ENCODE peak calls at places on chromosomes 11 and 22, in nine cellular contexts. O is AG04450, B is GM13976, G is right lobe of liver, S is fibroblast of the aortic adventitia, Y is astrocyte of the spinal cord, V is left lung, C is IMR-90, P is heart right ventricle. M is an unnamed sample.

GRCh38 chr22:46078241-46079092 is 71.9 kb upstream of the PPARA start:
- DNase-seq in O (no peak), V (peak), G (peak), P (peak), C (no peak), Y (no peak), B (no peak), S (peak), M (no peak)

GRCh38 chr22:33923660-33924246 is 3.5 kb upstream of the LARGE1 start:
- DNase-seq in O (peak), B (peak), Y (peak), C (peak), P (peak), G (peak), S (peak), V (peak), M (no peak)

GRCh38 chr11:59875856-59876519 is 2.6 kb upstream of the OOSP3 start:
- DNase-seq in S (no peak), P (no peak), C (no peak), Y (no peak), V (no peak), G (no peak), B (no peak), O (no peak), M (no peak)

GRCh38 chr11:66081505-66081904 is 11.4 kb downstream of the PACS1 start:
- DNase-seq in G (peak), P (peak), S (no peak), C (no peak), Y (no peak), B (peak), O (no peak), V (peak), M (peak)

GRCh38 chr11:95005642-95006041 is 19.4 kb upstream of the KDM4E start:
- DNase-seq in P (no peak), S (no peak), B (no peak), C (no peak), Y (no peak), O (no peak), G (no peak), V (no peak), M (no peak)

GRCh38 chr11:93225642-93226041 is 27.9 kb upstream of the SLC36A4 start:
- DNase-seq in G (no peak), V (no peak), O (no peak), C (peak), S (peak), B (peak), Y (peak), P (no peak), M (no peak)

GRCh38 chr22:42844756-42845155 is 12.3 kb downstream of the ARFGAP3 start:
- DNase-seq in O (no peak), V (no peak), C (peak), B (no peak), S (peak), Y (no peak), G (no peak), P (no peak), M (no peak)

GRCh38 chr11:66136752-66137123 is 66.7 kb downstream of the PACS1 start:
- DNase-seq in C (peak), Y (peak), S (peak), B (no peak), G (no peak), V (no peak), P (no peak), O (no peak), M (no peak)

GRCh38 chr11:100151944-100152343 is 535.1 kb upstream of the ARHGAP42 start:
- DNase-seq in S (no peak), P (no peak), Y (peak), B (no peak), O (no peak), V (no peak), C (no peak), G (no peak), M (no peak)

GRCh38 chr11:72078477-72078876 is 1.9 kb downstream of the NUMA1 start:
- DNase-seq in S (peak), C (peak), G (no peak), Y (no peak), V (no peak), P (no peak), O (no peak), B (no peak), M (no peak)

GRCh38 chr11:71364176-71364671 is 84.0 kb downstream of the DHCR7 start:
- DNase-seq in S (no peak), O (no peak), V (no peak), G (peak), P (no peak), C (no peak), Y (no peak), B (no peak), M (no peak)

GRCh38 chr11:74388678-74389327 is 9.4 kb downstream of the PGM2L1 start:
- DNase-seq in P (peak), B (peak), C (peak), S (peak), Y (peak), O (no peak), V (peak), G (peak), M (no peak)

GRCh38 chr22:35830305-35830704 is 112.6 kb downstream of the APOL5 start:
- DNase-seq in S (no peak), O (no peak), C (no peak), G (no peak), B (no peak), Y (no peak), P (no peak), V (no peak), M (no peak)

GRCh38 chr11:12914401-12914912 is 94.7 kb upstream of the RASSF10 start:
- DNase-seq in Y (peak), P (peak), V (no peak), S (no peak), O (no peak), B (peak), G (no peak), C (peak), M (no peak)
- TF ChIP-seq CTCF in Y (peak), P (peak), V (no peak), S (peak), O (peak), B (peak), G (no peak), C (peak), M (no peak)

DNA sequence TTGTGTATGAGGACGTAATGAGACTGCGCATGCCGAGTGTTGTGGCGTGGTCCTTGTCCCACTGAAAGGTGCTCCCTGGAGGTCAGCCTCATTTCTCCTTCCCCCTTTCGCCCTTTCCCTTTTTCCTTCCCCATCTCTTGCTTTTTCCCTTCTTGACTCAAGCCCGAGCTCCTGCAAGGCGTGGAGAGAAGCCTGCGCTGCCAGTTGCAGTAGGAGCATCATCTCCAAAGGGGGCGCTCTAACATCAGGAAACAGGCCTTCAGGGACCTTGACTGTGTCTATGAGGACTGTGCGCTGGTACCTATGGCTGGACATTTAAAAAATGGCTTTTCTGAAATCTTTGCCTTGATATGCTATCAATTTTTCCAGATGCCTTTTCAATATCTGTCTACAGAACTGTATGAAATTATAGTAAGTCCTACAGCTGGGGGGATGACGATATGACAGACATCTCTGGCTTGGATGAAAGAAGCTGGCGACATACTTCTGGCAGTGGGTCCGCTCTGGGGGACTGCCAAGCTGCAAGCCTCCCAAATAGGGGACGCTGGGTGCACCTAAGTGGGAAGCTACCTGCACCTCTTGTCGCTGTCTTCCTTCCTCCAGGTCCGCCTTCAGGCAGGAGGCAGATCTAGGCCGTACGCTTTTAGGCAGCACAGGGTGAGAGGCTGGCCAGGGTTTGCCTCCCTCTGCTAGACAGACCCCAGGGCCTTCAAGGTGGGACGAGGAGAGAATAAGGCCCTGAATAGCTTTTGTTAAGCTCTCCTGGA is 96.5 kb downstream of the NXPE2 start:
- DNase-seq in C (peak), V (no peak), B (peak), G (no peak), P (peak), S (no peak), O (peak), Y (peak), M (no peak)
- TF ChIP-seq CTCF in C (peak), V (peak), B (peak), G (peak), P (peak), S (no peak), O (peak), Y (peak), M (no peak)

DNA sequence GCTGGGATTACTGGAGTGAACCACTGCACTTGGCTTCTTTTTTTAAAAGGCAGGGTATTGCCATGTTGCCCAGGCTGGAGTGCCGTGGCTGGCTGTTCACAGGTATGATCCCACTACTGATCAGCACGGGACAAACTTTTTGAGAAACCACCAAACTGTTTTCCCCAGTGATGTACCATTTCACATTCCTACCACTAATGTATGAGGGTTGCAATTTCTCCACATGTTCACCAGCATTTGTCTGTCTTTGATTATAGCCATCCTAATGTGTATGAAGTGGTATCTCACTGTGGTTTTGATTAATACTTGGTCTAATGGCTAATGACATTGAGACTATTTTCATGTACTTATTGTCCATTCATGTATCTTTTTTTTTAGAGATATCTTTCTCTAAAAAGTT is 41.5 kb upstream of the EP300 start:
- DNase-seq in B (no peak), O (no peak), P (no peak), Y (no peak), V (no peak), C (no peak), S (peak), G (no peak), M (no peak)
- TF ChIP-seq CTCF in B (no peak), O (peak), P (no peak), Y (no peak), V (no peak), C (peak), S (no peak), G (no peak), M (no peak)

GRCh38 chr11:69494851-69495250 is 13.4 kb downstream of the LINC01488 start:
- DNase-seq in S (no peak), Y (no peak), O (no peak), B (no peak), C (no peak), G (no peak), P (no peak), V (no peak), M (no peak)
- TF ChIP-seq CTCF in S (no peak), Y (no peak), O (no peak), B (no peak), C (no peak), G (no peak), P (no peak), V (no peak), M (no peak)